ENCODE peak calls at places on chromosomes 3 and 15, in four cellular contexts. One of them, this sample, is unnamed.
A peak's percentile ranks its signal among the peaks of the same experiment; 100 is the strongest.

GRCh38 chr15:65404196-65404872 is 18.4 kb downstream of the IGDCC4 start:
- DNase-seq in NCI-H345: no peak
- DNase-seq in T-helper 1 cell: no peak
- DNase-seq in activated T-helper 1 cell treated with anti-CD3 and anti-CD28 coated beads, Interleukin-12 subunit alpha, Interleukin-12 subunit beta, Interleukin-2, Interleukin-4 antibody, amounts not matched to agents 30 ng/mL and 10 ng/mL and 1 ng/mL, durations not matched to agents 14 hours and 24 hours and 36 hours: no peak
- DNase-seq in this sample: no peak

GRCh38 chr3:88195951-88196434 is 46.2 kb downstream of the C3orf38 start:
- DNase-seq in NCI-H345: no peak
- DNase-seq in T-helper 1 cell: no peak
- DNase-seq in activated T-helper 1 cell treated with anti-CD3 and anti-CD28 coated beads, Interleukin-12 subunit alpha, Interleukin-12 subunit beta, Interleukin-2, Interleukin-4 antibody, amounts not matched to agents 30 ng/mL and 10 ng/mL and 1 ng/mL, durations not matched to agents 14 hours and 24 hours and 36 hours: no peak
- DNase-seq in this sample: no peak

GRCh38 chr3:12175137-12175593 is 16.5 kb upstream of the TIMP4 start:
- DNase-seq in NCI-H345: no peak
- DNase-seq in T-helper 1 cell: no peak
- DNase-seq in activated T-helper 1 cell treated with anti-CD3 and anti-CD28 coated beads, Interleukin-12 subunit alpha, Interleukin-12 subunit beta, Interleukin-2, Interleukin-4 antibody, amounts not matched to agents 30 ng/mL and 10 ng/mL and 1 ng/mL, durations not matched to agents 14 hours and 24 hours and 36 hours: no peak
- DNase-seq in this sample: no peak

GRCh38 chr3:61682671-61683408 is 121.5 kb downstream of the PTPRG start:
- DNase-seq in NCI-H345: no peak
- DNase-seq in T-helper 1 cell: no peak
- DNase-seq in activated T-helper 1 cell treated with anti-CD3 and anti-CD28 coated beads, Interleukin-12 subunit alpha, Interleukin-12 subunit beta, Interleukin-2, Interleukin-4 antibody, amounts not matched to agents 30 ng/mL and 10 ng/mL and 1 ng/mL, durations not matched to agents 14 hours and 24 hours and 36 hours: no peak
- DNase-seq in this sample: no peak

GRCh38 chr3:150078983-150079739 is 108.5 kb upstream of the PFN2 start:
- DNase-seq in NCI-H345: no peak
- DNase-seq in T-helper 1 cell: no peak
- DNase-seq in activated T-helper 1 cell treated with anti-CD3 and anti-CD28 coated beads, Interleukin-12 subunit alpha, Interleukin-12 subunit beta, Interleukin-2, Interleukin-4 antibody, amounts not matched to agents 30 ng/mL and 10 ng/mL and 1 ng/mL, durations not matched to agents 14 hours and 24 hours and 36 hours: no peak
- DNase-seq in this sample: peak; percentile 35

GRCh38 chr15:74176262-74177208 is 3.0 kb downstream of the ISLR start:
- DNase-seq in NCI-H345: no peak
- DNase-seq in T-helper 1 cell: no peak
- DNase-seq in activated T-helper 1 cell treated with anti-CD3 and anti-CD28 coated beads, Interleukin-12 subunit alpha, Interleukin-12 subunit beta, Interleukin-2, Interleukin-4 antibody, amounts not matched to agents 30 ng/mL and 10 ng/mL and 1 ng/mL, durations not matched to agents 14 hours and 24 hours and 36 hours: no peak
- DNase-seq in this sample: no peak

GRCh38 chr3:177776656-177777055 is 579.4 kb upstream of the TBL1XR1 start:
- DNase-seq in NCI-H345: peak; percentile 35
- DNase-seq in T-helper 1 cell: no peak
- DNase-seq in activated T-helper 1 cell treated with anti-CD3 and anti-CD28 coated beads, Interleukin-12 subunit alpha, Interleukin-12 subunit beta, Interleukin-2, Interleukin-4 antibody, amounts not matched to agents 30 ng/mL and 10 ng/mL and 1 ng/mL, durations not matched to agents 14 hours and 24 hours and 36 hours: no peak
- DNase-seq in this sample: peak; percentile 29

GRCh38 chr3:64073362-64073761 is 50.1 kb upstream of the PSMD6 start:
- DNase-seq in NCI-H345: no peak
- DNase-seq in T-helper 1 cell: no peak
- DNase-seq in activated T-helper 1 cell treated with anti-CD3 and anti-CD28 coated beads, Interleukin-12 subunit alpha, Interleukin-12 subunit beta, Interleukin-2, Interleukin-4 antibody, amounts not matched to agents 30 ng/mL and 10 ng/mL and 1 ng/mL, durations not matched to agents 14 hours and 24 hours and 36 hours: no peak
- DNase-seq in this sample: no peak

GRCh38 chr3:31724681-31725080 is 192.0 kb downstream of the STT3B start:
- DNase-seq in NCI-H345: no peak
- DNase-seq in T-helper 1 cell: no peak
- DNase-seq in activated T-helper 1 cell treated with anti-CD3 and anti-CD28 coated beads, Interleukin-12 subunit alpha, Interleukin-12 subunit beta, Interleukin-2, Interleukin-4 antibody, amounts not matched to agents 30 ng/mL and 10 ng/mL and 1 ng/mL, durations not matched to agents 14 hours and 24 hours and 36 hours: no peak
- DNase-seq in this sample: no peak

GRCh38 chr15:38554354-38554753 is 10.3 kb downstream of the RASGRP1 start:
- DNase-seq in NCI-H345: no peak
- DNase-seq in T-helper 1 cell: no peak
- DNase-seq in activated T-helper 1 cell treated with anti-CD3 and anti-CD28 coated beads, Interleukin-12 subunit alpha, Interleukin-12 subunit beta, Interleukin-2, Interleukin-4 antibody, amounts not matched to agents 30 ng/mL and 10 ng/mL and 1 ng/mL, durations not matched to agents 14 hours and 24 hours and 36 hours: no peak
- DNase-seq in this sample: no peak

GRCh38 chr3:81851166-81851565 is 89.7 kb upstream of the GBE1 start:
- DNase-seq in NCI-H345: no peak
- DNase-seq in T-helper 1 cell: no peak
- DNase-seq in activated T-helper 1 cell treated with anti-CD3 and anti-CD28 coated beads, Interleukin-12 subunit alpha, Interleukin-12 subunit beta, Interleukin-2, Interleukin-4 antibody, amounts not matched to agents 30 ng/mL and 10 ng/mL and 1 ng/mL, durations not matched to agents 14 hours and 24 hours and 36 hours: no peak
- DNase-seq in this sample: no peak

GRCh38 chr15:98025237-98025636 is 64.7 kb downstream of the ARRDC4 start:
- DNase-seq in NCI-H345: no peak
- DNase-seq in T-helper 1 cell: no peak
- DNase-seq in activated T-helper 1 cell treated with anti-CD3 and anti-CD28 coated beads, Interleukin-12 subunit alpha, Interleukin-12 subunit beta, Interleukin-2, Interleukin-4 antibody, amounts not matched to agents 30 ng/mL and 10 ng/mL and 1 ng/mL, durations not matched to agents 14 hours and 24 hours and 36 hours: no peak
- DNase-seq in this sample: no peak

GRCh38 chr3:50649451-50649931 is 25.2 kb upstream of the DOCK3 start:
- DNase-seq in NCI-H345: no peak
- DNase-seq in T-helper 1 cell: no peak
- DNase-seq in activated T-helper 1 cell treated with anti-CD3 and anti-CD28 coated beads, Interleukin-12 subunit alpha, Interleukin-12 subunit beta, Interleukin-2, Interleukin-4 antibody, amounts not matched to agents 30 ng/mL and 10 ng/mL and 1 ng/mL, durations not matched to agents 14 hours and 24 hours and 36 hours: no peak
- DNase-seq in this sample: no peak

GRCh38 chr3:42732196-42732828 is 29.7 kb upstream of the HHATL start:
- DNase-seq in NCI-H345: no peak
- DNase-seq in T-helper 1 cell: no peak
- DNase-seq in activated T-helper 1 cell treated with anti-CD3 and anti-CD28 coated beads, Interleukin-12 subunit alpha, Interleukin-12 subunit beta, Interleukin-2, Interleukin-4 antibody, amounts not matched to agents 30 ng/mL and 10 ng/mL and 1 ng/mL, durations not matched to agents 14 hours and 24 hours and 36 hours: no peak
- DNase-seq in this sample: no peak

GRCh38 chr3:28850186-28850585 is 430.7 kb upstream of the RBMS3 start:
- DNase-seq in NCI-H345: no peak
- DNase-seq in T-helper 1 cell: no peak
- DNase-seq in activated T-helper 1 cell treated with anti-CD3 and anti-CD28 coated beads, Interleukin-12 subunit alpha, Interleukin-12 subunit beta, Interleukin-2, Interleukin-4 antibody, amounts not matched to agents 30 ng/mL and 10 ng/mL and 1 ng/mL, durations not matched to agents 14 hours and 24 hours and 36 hours: no peak
- DNase-seq in this sample: no peak

GRCh38 chr3:184572528-184573270 is 11.1 kb downstream of the EPHB3 start:
- DNase-seq in NCI-H345: no peak
- DNase-seq in T-helper 1 cell: no peak
- DNase-seq in activated T-helper 1 cell treated with anti-CD3 and anti-CD28 coated beads, Interleukin-12 subunit alpha, Interleukin-12 subunit beta, Interleukin-2, Interleukin-4 antibody, amounts not matched to agents 30 ng/mL and 10 ng/mL and 1 ng/mL, durations not matched to agents 14 hours and 24 hours and 36 hours: no peak
- DNase-seq in this sample: no peak

GRCh38 chr3:72597043-72597442 is 251.2 kb downstream of the SHQ1 start:
- DNase-seq in NCI-H345: no peak
- DNase-seq in T-helper 1 cell: no peak
- DNase-seq in activated T-helper 1 cell treated with anti-CD3 and anti-CD28 coated beads, Interleukin-12 subunit alpha, Interleukin-12 subunit beta, Interleukin-2, Interleukin-4 antibody, amounts not matched to agents 30 ng/mL and 10 ng/mL and 1 ng/mL, durations not matched to agents 14 hours and 24 hours and 36 hours: no peak
- DNase-seq in this sample: no peak

GRCh38 chr15:60830479-60830878 is 351.5 kb upstream of the ICE2 start:
- DNase-seq in NCI-H345: no peak
- DNase-seq in T-helper 1 cell: no peak
- DNase-seq in activated T-helper 1 cell treated with anti-CD3 and anti-CD28 coated beads, Interleukin-12 subunit alpha, Interleukin-12 subunit beta, Interleukin-2, Interleukin-4 antibody, amounts not matched to agents 30 ng/mL and 10 ng/mL and 1 ng/mL, durations not matched to agents 14 hours and 24 hours and 36 hours: no peak
- DNase-seq in this sample: no peak

GRCh38 chr15:87736401-87736800 is 520.1 kb downstream of the NTRK3 start:
- DNase-seq in NCI-H345: no peak
- DNase-seq in T-helper 1 cell: no peak
- DNase-seq in activated T-helper 1 cell treated with anti-CD3 and anti-CD28 coated beads, Interleukin-12 subunit alpha, Interleukin-12 subunit beta, Interleukin-2, Interleukin-4 antibody, amounts not matched to agents 30 ng/mL and 10 ng/mL and 1 ng/mL, durations not matched to agents 14 hours and 24 hours and 36 hours: no peak
- DNase-seq in this sample: no peak

GRCh38 chr3:39941941-39942340 is 132.5 kb downstream of the MYRIP start:
- DNase-seq in NCI-H345: peak; percentile 63
- DNase-seq in T-helper 1 cell: no peak
- DNase-seq in activated T-helper 1 cell treated with anti-CD3 and anti-CD28 coated beads, Interleukin-12 subunit alpha, Interleukin-12 subunit beta, Interleukin-2, Interleukin-4 antibody, amounts not matched to agents 30 ng/mL and 10 ng/mL and 1 ng/mL, durations not matched to agents 14 hours and 24 hours and 36 hours: no peak
- DNase-seq in this sample: peak; percentile 28

This sample was measured in NCI-H510A treated with DMSO at 0.1 percent for 48 hours.